ENCODE peak calls at places on chromosomes 13 and 19, in six cellular contexts. Y is Panc1, W is DMS 273 treated with DMSO at 0.1 percent for 48 hours, I is GM23248, P is NCI-H187, T is NCI-H2081. D is an unnamed sample.

GRCh38 chr19:56309511-56310185 is 5.0 kb downstream of the ZSCAN5A start:
- DNase-seq in Y (no peak), I (peak), T (peak), P (no peak), W (no peak), D (no peak)

GRCh38 chr19:17155251-17155650 is 59.9 kb upstream of the USE1 start:
- DNase-seq in I (no peak), P (no peak), W (no peak), T (no peak), Y (no peak), D (no peak)

GRCh38 chr19:52277471-52277870 is 8.1 kb downstream of the ZNF766 start:
- DNase-seq in W (no peak), T (no peak), Y (no peak), P (no peak), I (no peak), D (no peak)

GRCh38 chr13:89401209-89401810 is 1730.1 kb downstream of the SLITRK5 start:
- DNase-seq in I (peak), Y (no peak), P (no peak), T (no peak), W (no peak), D (no peak)

GRCh38 chr19:5083547-5083965 is 114.6 kb downstream of the KDM4B start:
- DNase-seq in Y (no peak), I (peak), W (no peak), P (no peak), T (no peak), D (no peak)

GRCh38 chr13:29593605-29594297 is 1.7 kb downstream of the SLC7A1 start:
- DNase-seq in T (peak), I (no peak), P (no peak), W (no peak), Y (no peak), D (no peak)

GRCh38 chr19:995051-995827 is 5.0 kb upstream of the GRIN3B start:
- DNase-seq in P (no peak), W (no peak), T (peak), Y (no peak), I (no peak), D (no peak)

GRCh38 chr13:43800828-43801227 is 14.1 kb upstream of the ENOX1 start:
- DNase-seq in I (no peak), Y (no peak), T (no peak), W (no peak), P (no peak), D (no peak)

GRCh38 chr13:103012611-103013010 is 53.6 kb downstream of the SLC10A2 start:
- DNase-seq in T (no peak), I (no peak), P (no peak), W (no peak), Y (no peak), D (no peak)

GRCh38 chr13:47480121-47480520 is 521.0 kb downstream of the SUCLA2 start:
- DNase-seq in Y (no peak), W (no peak), T (no peak), P (no peak), I (peak), D (no peak)

GRCh38 chr19:1676351-1677266 is 24.2 kb upstream of the TCF3 start:
- DNase-seq in I (no peak), W (no peak), P (no peak), Y (no peak), T (no peak), D (no peak)

GRCh38 chr19:55620410-55620809 is 4.0 kb downstream of the ZNF784 start:
- DNase-seq in W (no peak), T (no peak), Y (no peak), P (no peak), I (no peak), D (no peak)

GRCh38 chr13:38819053-38819452 is 132.2 kb downstream of the FREM2 start:
- DNase-seq in I (no peak), P (no peak), Y (no peak), W (no peak), T (peak), D (no peak)

GRCh38 chr13:78659450-78660110 is 625 bp upstream of the OBI1 start:
- DNase-seq in Y (no peak), W (no peak), T (no peak), I (peak), P (no peak), D (no peak)

GRCh38 chr19:18397242-18398202 is at the start of gene LRRC25:
- DNase-seq in W (no peak), Y (no peak), P (no peak), I (no peak), T (no peak), D (no peak)

GRCh38 chr13:59970847-59971246 is 192.9 kb downstream of the DIAPH3 start:
- DNase-seq in P (no peak), W (no peak), Y (no peak), I (no peak), T (no peak), D (no peak)

GRCh38 chr13:31982540-31982939 is 49.0 kb upstream of the FRY start:
- DNase-seq in T (peak), Y (no peak), I (peak), W (no peak), P (no peak), D (no peak)

GRCh38 chr13:30718661-30719520 is 16.5 kb upstream of the ALOX5AP start:
- DNase-seq in P (no peak), Y (peak), W (no peak), I (peak), T (no peak), D (no peak)

GRCh38 chr13:60617863-60618733 is 221.1 kb downstream of the TDRD3 start:
- DNase-seq in I (peak), P (no peak), T (no peak), W (no peak), Y (no peak), D (no peak)

GRCh38 chr19:29623726-29624488 is 17.8 kb downstream of the POP4 start:
- DNase-seq in P (no peak), W (no peak), Y (no peak), I (no peak), T (no peak), D (no peak)

GRCh38 chr13:33258437-33259193 is 26.9 kb downstream of the STARD13 start:
- DNase-seq in Y (no peak), P (no peak), T (no peak), I (peak), W (no peak), D (no peak)

GRCh38 chr13:104074326-104074725 is 1008.1 kb upstream of the SLC10A2 start:
- DNase-seq in P (no peak), T (no peak), Y (no peak), I (no peak), W (no peak), D (no peak)

GRCh38 chr19:44903602-44904425 is 1.8 kb upstream of the APOE start:
- DNase-seq in T (peak), W (no peak), I (peak), Y (no peak), P (peak), D (no peak)

GRCh38 chr13:98450012-98450411 is 126.9 kb downstream of the STK24 start:
- DNase-seq in Y (no peak), I (peak), T (no peak), P (no peak), W (no peak), D (no peak)

GRCh38 chr13:113205428-113205931 is 3.0 kb downstream of the PCID2 start:
- DNase-seq in P (no peak), I (peak), T (no peak), Y (no peak), W (no peak), D (no peak)

GRCh38 chr19:10074153-10074552 is 12.0 kb upstream of the SHFL start:
- DNase-seq in I (peak), W (no peak), P (no peak), T (peak), Y (no peak), D (no peak)